ENCODE peak calls at places on chromosomes 5 and 9, in six cellular contexts. T is neuronal stem cell, F is Karpas-422, W is sigmoid colon, S is dorsolateral prefrontal cortex, A is endodermal cell. C is an unnamed sample.

GRCh38 chr5:95970359-95970704 is 8.7 kb upstream of the ELL2 start:
- DNase-seq in W (no peak), F (no peak), S (no peak), A (no peak), T (no peak), C (no peak)

GRCh38 chr9:37760416-37761165 is 7.0 kb downstream of the TRMT10B start:
- DNase-seq in W (no peak), S (no peak), T (no peak), A (no peak), F (no peak), C (peak)

GRCh38 chr5:125176005-125176390 is 429.6 kb upstream of the ZNF608 start:
- DNase-seq in W (no peak), A (no peak), S (no peak), F (no peak), T (no peak), C (peak)

GRCh38 chr9:37442556-37442955 is 20.1 kb downstream of the GRHPR start:
- DNase-seq in T (no peak), W (no peak), S (no peak), F (no peak), A (no peak), C (no peak)

GRCh38 chr5:114360816-114361723 is 800 bp upstream of the KCNN2 start:
- DNase-seq in A (peak), W (no peak), F (peak), T (peak), S (peak), C (peak)

GRCh38 chr9:128503870-128504269 is 649 bp upstream of the GLE1 start:
- DNase-seq in A (no peak), W (no peak), T (no peak), S (no peak), F (no peak), C (peak)

GRCh38 chr9:98708103-98708932 is 417 bp downstream of the GABBR2 start:
- DNase-seq in A (peak), T (no peak), W (no peak), S (no peak), F (no peak), C (peak)

GRCh38 chr9:34253460-34253837 is 74.6 kb downstream of the UBAP1 start:
- DNase-seq in F (no peak), S (no peak), T (no peak), A (no peak), W (peak), C (no peak)

GRCh38 chr5:107670028-107670926 is 460 bp downstream of the EFNA5 start:
- DNase-seq in S (no peak), W (peak), A (peak), T (no peak), F (no peak), C (peak)

DNA sequence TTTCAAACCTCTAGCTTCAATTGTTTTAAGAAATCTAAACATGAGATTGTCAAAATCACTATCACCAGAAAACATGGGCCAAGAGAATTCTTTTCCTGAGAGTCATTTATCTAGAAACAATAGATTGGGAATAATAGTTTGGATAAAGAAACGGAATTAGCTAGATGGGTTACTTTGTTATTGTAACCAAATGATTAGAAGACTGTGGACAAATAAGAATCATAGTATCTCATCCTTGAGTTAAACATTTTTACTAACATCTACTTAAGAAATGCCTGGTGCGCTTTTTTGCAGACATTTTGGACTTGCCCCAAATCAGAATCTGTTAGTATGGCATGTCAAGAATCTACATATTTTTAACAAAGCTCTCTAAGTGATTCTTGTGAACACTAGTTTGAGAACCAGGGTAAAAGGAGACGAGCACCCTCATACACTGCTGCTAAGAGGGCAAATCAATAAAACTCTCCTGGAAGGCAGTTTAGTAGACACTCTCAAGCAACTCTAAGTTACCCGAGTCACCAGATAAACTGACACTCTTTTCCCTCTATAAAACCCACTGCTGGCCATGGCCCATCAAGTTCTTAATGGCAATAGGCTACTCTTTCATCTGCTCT is 39.1 kb downstream of the TPD52L3 start:
- DNase-seq in S (no peak), F (no peak), W (no peak), T (no peak), A (no peak), C (no peak)
- H3K27ac ChIP-seq in S (no peak), F (no peak), W (no peak), T (no peak), A (no peak), C (no peak)

DNA sequence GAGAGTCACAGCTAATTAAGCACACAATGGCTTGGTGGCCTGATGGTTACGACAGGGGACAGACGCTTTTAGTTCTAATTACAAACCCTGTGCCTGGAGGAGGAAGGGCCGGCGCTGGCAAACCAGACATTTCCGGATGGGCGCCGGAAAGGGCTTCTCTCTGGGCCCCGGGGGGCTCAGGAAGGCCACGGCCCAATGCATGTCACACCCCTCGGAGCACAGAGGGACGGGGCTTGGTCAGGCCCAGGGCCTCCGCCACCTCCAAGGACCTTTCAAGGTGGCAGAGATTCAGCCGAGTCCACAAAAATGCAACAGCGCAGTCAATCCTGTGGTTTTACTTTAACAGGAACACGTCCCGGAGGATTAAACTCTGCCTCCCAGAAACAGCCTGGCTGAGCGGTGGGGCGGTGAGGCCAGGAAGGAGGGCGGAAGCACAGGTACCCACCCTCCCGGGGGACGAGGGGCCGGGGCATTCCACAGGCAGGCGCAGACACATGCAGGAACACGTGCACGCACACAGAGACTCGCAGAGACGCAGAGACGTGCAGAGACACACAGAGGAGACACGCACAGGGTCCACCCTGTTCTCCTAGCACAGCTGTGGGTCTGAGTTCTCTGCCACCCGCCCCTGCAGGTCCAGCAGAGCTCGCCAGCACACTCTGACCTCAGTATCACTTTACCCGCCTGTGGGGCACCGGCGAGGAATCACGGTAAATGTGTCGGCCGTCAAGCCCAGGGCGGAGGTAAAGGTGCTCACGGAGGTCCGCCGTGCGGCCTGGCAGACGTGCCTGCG is 23.0 kb downstream of the SLC9A3 start:
- DNase-seq in W (no peak), S (no peak), F (no peak), T (no peak), A (no peak), C (no peak)
- H3K27ac ChIP-seq in W (no peak), S (no peak), F (no peak), T (no peak), A (no peak), C (peak)

DNA sequence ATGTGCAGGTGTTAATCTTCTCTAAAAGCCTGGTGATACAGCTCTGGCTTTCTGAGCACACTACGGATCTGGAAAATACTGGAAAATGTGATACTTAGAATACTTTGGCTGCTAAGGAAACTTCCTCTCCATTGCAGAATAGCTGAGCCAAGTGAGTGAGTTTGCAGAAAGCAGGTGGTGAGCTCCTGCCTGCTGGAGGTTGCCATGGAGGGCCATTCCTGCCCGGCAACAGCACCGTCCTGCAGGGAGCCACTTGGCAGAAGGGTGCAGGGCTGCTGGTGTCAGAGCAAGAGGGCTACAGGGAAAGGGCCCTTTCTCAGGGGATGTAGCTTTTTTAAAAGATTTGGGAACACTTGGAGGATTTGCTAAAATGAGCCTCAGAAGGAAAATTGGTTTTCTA is 40.7 kb downstream of the SECISBP2 start:
- DNase-seq in F (no peak), T (no peak), S (no peak), W (no peak), A (no peak), C (no peak)
- H3K27ac ChIP-seq in F (no peak), T (no peak), S (peak), W (no peak), A (no peak), C (no peak)

GRCh38 chr5:137751869-137752491 is 2.2 kb downstream of the HNRNPA0 start:
- DNase-seq in S (no peak), T (peak), A (no peak), F (peak), W (no peak), C (no peak)
- H3K27ac ChIP-seq in S (no peak), T (no peak), A (no peak), F (no peak), W (peak), C (no peak)